ENCODE peak calls at places on chromosomes 2 and 18, in six cellular contexts. One of them, this sample, is unnamed.

GRCh38 chr18:76765649-76766048 is 56.7 kb upstream of the ZNF236 start:
- DNase-seq in K562: no peak
- DNase-seq in sigmoid colon: no peak
- DNase-seq in breast epithelium: no peak
- DNase-seq in SK-N-SH: no peak
- DNase-seq in HCT116: no peak
- DNase-seq in this sample: no peak

GRCh38 chr18:77207540-77207939 is 42.1 kb upstream of the GALR1 start:
- DNase-seq in K562: no peak
- DNase-seq in sigmoid colon: peak; percentile 87
- DNase-seq in breast epithelium: peak; percentile 54
- DNase-seq in SK-N-SH: peak; percentile 64
- DNase-seq in HCT116: peak; percentile 51
- DNase-seq in this sample: peak; percentile 56

GRCh38 chr2:45008296-45009129 is 739 bp downstream of the SIX2 start:
- DNase-seq in K562: no peak
- DNase-seq in sigmoid colon: no peak
- DNase-seq in breast epithelium: no peak
- DNase-seq in SK-N-SH: peak; percentile 36
- DNase-seq in HCT116: no peak
- DNase-seq in this sample: peak; percentile 36

GRCh38 chr2:169690958-169691357 is 3.2 kb downstream of the CFAP210 start:
- DNase-seq in K562: no peak
- DNase-seq in sigmoid colon: no peak
- DNase-seq in breast epithelium: no peak
- DNase-seq in SK-N-SH: no peak
- DNase-seq in HCT116: no peak
- DNase-seq in this sample: no peak

GRCh38 chr2:149431337-149431736 is 101.0 kb downstream of the LYPD6 start:
- DNase-seq in K562: no peak
- DNase-seq in sigmoid colon: no peak
- DNase-seq in breast epithelium: no peak
- DNase-seq in SK-N-SH: no peak
- DNase-seq in HCT116: no peak
- DNase-seq in this sample: no peak

GRCh38 chr18:36130039-36130831 is 536 bp downstream of the ELP2 start:
- DNase-seq in K562: peak; percentile 21
- DNase-seq in sigmoid colon: no peak
- DNase-seq in breast epithelium: no peak
- DNase-seq in SK-N-SH: peak; percentile 22
- DNase-seq in HCT116: no peak
- DNase-seq in this sample: no peak

GRCh38 chr2:174495365-174496012 is 8.7 kb upstream of the GPR155 start:
- DNase-seq in K562: no peak
- DNase-seq in sigmoid colon: no peak
- DNase-seq in breast epithelium: no peak
- DNase-seq in SK-N-SH: no peak
- DNase-seq in HCT116: no peak
- DNase-seq in this sample: no peak

GRCh38 chr18:6207119-6207518 is 207.6 kb downstream of the L3MBTL4 start:
- DNase-seq in K562: no peak
- DNase-seq in sigmoid colon: no peak
- DNase-seq in breast epithelium: no peak
- DNase-seq in SK-N-SH: no peak
- DNase-seq in HCT116: no peak
- DNase-seq in this sample: peak; percentile 55

GRCh38 chr2:24363306-24363705 is 3.0 kb upstream of the ITSN2 start:
- DNase-seq in K562: no peak
- DNase-seq in sigmoid colon: no peak
- DNase-seq in breast epithelium: no peak
- DNase-seq in SK-N-SH: no peak
- DNase-seq in HCT116: no peak
- DNase-seq in this sample: no peak

GRCh38 chr2:164314148-164314547 is 307.1 kb downstream of the GRB14 start:
- DNase-seq in K562: no peak
- DNase-seq in sigmoid colon: no peak
- DNase-seq in breast epithelium: no peak
- DNase-seq in SK-N-SH: no peak
- DNase-seq in HCT116: no peak
- DNase-seq in this sample: no peak

GRCh38 chr2:108574332-108574731 is 40.1 kb downstream of the LIMS1 start:
- DNase-seq in K562: no peak
- DNase-seq in sigmoid colon: no peak
- DNase-seq in breast epithelium: no peak
- DNase-seq in SK-N-SH: no peak
- DNase-seq in HCT116: no peak
- DNase-seq in this sample: no peak

GRCh38 chr2:118847447-118848172 is at the start of gene EN1:
- DNase-seq in K562: peak; percentile 90
- DNase-seq in sigmoid colon: no peak
- DNase-seq in breast epithelium: no peak
- DNase-seq in SK-N-SH: peak; percentile 61
- DNase-seq in HCT116: no peak
- DNase-seq in this sample: no peak

GRCh38 chr18:61896767-61897166 is 4.0 kb upstream of the RNF152 start:
- DNase-seq in K562: no peak
- DNase-seq in sigmoid colon: peak; percentile 90
- DNase-seq in breast epithelium: peak; percentile 85
- DNase-seq in SK-N-SH: peak; percentile 65
- DNase-seq in HCT116: no peak
- DNase-seq in this sample: no peak

GRCh38 chr2:102050854-102051391 is 59.2 kb downstream of the IL1R2 start:
- DNase-seq in K562: peak; percentile 61
- DNase-seq in sigmoid colon: peak; percentile 97
- DNase-seq in breast epithelium: peak; percentile 82
- DNase-seq in SK-N-SH: no peak
- DNase-seq in HCT116: no peak
- DNase-seq in this sample: peak; percentile 66

GRCh38 chr2:141590620-141591019 is 540.2 kb downstream of the LRP1B start:
- DNase-seq in K562: no peak
- DNase-seq in sigmoid colon: no peak
- DNase-seq in breast epithelium: no peak
- DNase-seq in SK-N-SH: no peak
- DNase-seq in HCT116: no peak
- DNase-seq in this sample: no peak

GRCh38 chr18:75212626-75213110 is 2.1 kb downstream of the TSHZ1 start:
- DNase-seq in K562: no peak
- DNase-seq in sigmoid colon: no peak
- DNase-seq in breast epithelium: no peak
- DNase-seq in SK-N-SH: no peak
- DNase-seq in HCT116: no peak
- DNase-seq in this sample: no peak

GRCh38 chr18:56233595-56233994 is 404.8 kb downstream of the TXNL1 start:
- DNase-seq in K562: no peak
- DNase-seq in sigmoid colon: peak; percentile 66
- DNase-seq in breast epithelium: no peak
- DNase-seq in SK-N-SH: no peak
- DNase-seq in HCT116: no peak
- DNase-seq in this sample: no peak

GRCh38 chr18:31102020-31102684 is at the start of gene DSC2:
- DNase-seq in K562: peak; percentile 39
- DNase-seq in sigmoid colon: no peak
- DNase-seq in breast epithelium: peak; percentile 47
- DNase-seq in SK-N-SH: peak; percentile 15
- DNase-seq in HCT116: no peak
- DNase-seq in this sample: peak; percentile 61

GRCh38 chr2:234951386-234952269 is at the start of gene SH3BP4:
- DNase-seq in K562: peak; percentile 81
- DNase-seq in sigmoid colon: peak; percentile 86
- DNase-seq in breast epithelium: peak; percentile 73
- DNase-seq in SK-N-SH: peak; percentile 99
- DNase-seq in HCT116: no peak
- DNase-seq in this sample: peak; percentile 88

GRCh38 chr18:45854036-45854586 is 28.6 kb downstream of the SIGLEC15 start:
- DNase-seq in K562: no peak
- DNase-seq in sigmoid colon: no peak
- DNase-seq in breast epithelium: no peak
- DNase-seq in SK-N-SH: no peak
- DNase-seq in HCT116: no peak
- DNase-seq in this sample: no peak

GRCh38 chr2:62270728-62271127 is 74.8 kb downstream of the B3GNT2 start:
- DNase-seq in K562: no peak
- DNase-seq in sigmoid colon: peak; percentile 81
- DNase-seq in breast epithelium: peak; percentile 35
- DNase-seq in SK-N-SH: peak; percentile 49
- DNase-seq in HCT116: no peak
- DNase-seq in this sample: peak; percentile 81

GRCh38 chr2:28568533-28568932 is 72.7 kb downstream of the PLB1 start:
- DNase-seq in K562: no peak
- DNase-seq in sigmoid colon: no peak
- DNase-seq in breast epithelium: no peak
- DNase-seq in SK-N-SH: no peak
- DNase-seq in HCT116: no peak
- DNase-seq in this sample: no peak

GRCh38 chr2:28565033-28565432 is 69.2 kb downstream of the PLB1 start:
- DNase-seq in K562: no peak
- DNase-seq in sigmoid colon: peak; percentile 58
- DNase-seq in breast epithelium: no peak
- DNase-seq in SK-N-SH: no peak
- DNase-seq in HCT116: no peak
- DNase-seq in this sample: no peak

GRCh38 chr2:28565720-28566295 is 69.9 kb downstream of the PLB1 start:
- DNase-seq in K562: no peak
- DNase-seq in sigmoid colon: peak; percentile 59
- DNase-seq in breast epithelium: peak; percentile 89
- DNase-seq in SK-N-SH: no peak
- DNase-seq in HCT116: no peak
- DNase-seq in this sample: no peak

GRCh38 chr2:28567076-28567471 is 71.2 kb downstream of the PLB1 start:
- DNase-seq in K562: no peak
- DNase-seq in sigmoid colon: peak; percentile 61
- DNase-seq in breast epithelium: peak; percentile 30
- DNase-seq in SK-N-SH: peak; percentile 71
- DNase-seq in HCT116: no peak
- DNase-seq in this sample: no peak

GRCh38 chr2:28566441-28567075 is 70.7 kb downstream of the PLB1 start:
- DNase-seq in K562: peak; percentile 97
- DNase-seq in sigmoid colon: peak; percentile 91
- DNase-seq in breast epithelium: peak; percentile 72
- DNase-seq in SK-N-SH: peak; percentile 98
- DNase-seq in HCT116: peak; percentile 60
- DNase-seq in this sample: peak; percentile 88
- TF ChIP-seq POLR2AphosphoS5 in K562: no peak
- TF ChIP-seq POLR2AphosphoS5 in sigmoid colon: no peak
- TF ChIP-seq POLR2AphosphoS5 in breast epithelium: peak; percentile 25
- TF ChIP-seq POLR2AphosphoS5 in SK-N-SH: peak; percentile 17
- TF ChIP-seq POLR2AphosphoS5 in HCT116: no peak
- TF ChIP-seq POLR2AphosphoS5 in this sample: peak; percentile 82

GRCh38 chr2:106147159-106147558 is 46.9 kb downstream of the UXS1 start:
- DNase-seq in K562: no peak
- DNase-seq in sigmoid colon: no peak
- DNase-seq in breast epithelium: no peak
- DNase-seq in SK-N-SH: no peak
- DNase-seq in HCT116: no peak
- DNase-seq in this sample: no peak
- TF ChIP-seq POLR2AphosphoS5 in K562: no peak
- TF ChIP-seq POLR2AphosphoS5 in sigmoid colon: no peak
- TF ChIP-seq POLR2AphosphoS5 in breast epithelium: no peak
- TF ChIP-seq POLR2AphosphoS5 in SK-N-SH: no peak
- TF ChIP-seq POLR2AphosphoS5 in HCT116: no peak
- TF ChIP-seq POLR2AphosphoS5 in this sample: no peak

DNA sequence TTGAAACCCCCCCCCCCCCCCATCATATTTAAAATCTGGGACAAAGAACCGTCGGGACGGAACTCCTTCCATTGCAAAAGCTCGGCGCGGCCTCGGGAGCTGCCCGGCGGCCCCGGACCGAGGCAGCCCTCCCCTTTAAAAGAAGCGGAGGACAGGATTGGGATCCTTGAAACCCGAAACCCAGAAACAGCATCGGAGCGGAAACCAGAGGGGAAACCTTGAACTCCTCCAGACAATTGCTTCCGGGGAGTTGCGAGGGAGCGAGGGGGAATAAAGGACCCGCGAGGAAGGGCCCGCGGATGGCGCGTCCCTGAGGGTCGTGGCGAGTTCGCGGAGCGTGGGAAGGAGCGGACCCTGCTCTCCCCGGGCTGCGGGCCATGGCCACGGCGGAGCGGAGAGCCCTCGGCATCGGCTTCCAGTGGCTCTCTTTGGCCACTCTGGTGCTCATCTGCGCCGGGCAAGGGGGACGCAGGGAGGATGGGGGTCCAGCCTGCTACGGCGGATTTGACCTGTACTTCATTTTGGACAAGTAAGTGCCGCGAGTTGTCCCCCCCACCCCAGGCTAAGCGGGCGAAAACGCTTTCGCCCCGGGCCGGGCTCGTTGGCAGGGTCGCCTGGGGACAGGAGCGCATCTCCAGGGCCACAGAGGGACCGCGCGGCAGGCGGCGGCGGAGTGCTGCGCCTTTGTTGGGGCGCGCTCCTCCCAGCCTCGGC is at the start of gene ANTXR1:
- DNase-seq in K562: no peak
- DNase-seq in sigmoid colon: peak; percentile 84
- DNase-seq in breast epithelium: peak; percentile 41
- DNase-seq in SK-N-SH: peak; percentile 87
- DNase-seq in HCT116: peak; percentile 53
- DNase-seq in this sample: peak; percentile 34
- TF ChIP-seq POLR2AphosphoS5 in K562: no peak
- TF ChIP-seq POLR2AphosphoS5 in sigmoid colon: peak; percentile 43
- TF ChIP-seq POLR2AphosphoS5 in breast epithelium: no peak
- TF ChIP-seq POLR2AphosphoS5 in SK-N-SH: peak; percentile 88
- TF ChIP-seq POLR2AphosphoS5 in HCT116: peak; percentile 74
- TF ChIP-seq POLR2AphosphoS5 in this sample: no peak

GRCh38 chr2:28642796-28643195 is 108.8 kb upstream of the PPP1CB start:
- DNase-seq in K562: no peak
- DNase-seq in sigmoid colon: peak; percentile 63
- DNase-seq in breast epithelium: no peak
- DNase-seq in SK-N-SH: no peak
- DNase-seq in HCT116: no peak
- DNase-seq in this sample: no peak

GRCh38 chr2:28644760-28645159 is 106.9 kb upstream of the PPP1CB start:
- DNase-seq in K562: no peak
- DNase-seq in sigmoid colon: peak; percentile 65
- DNase-seq in breast epithelium: no peak
- DNase-seq in SK-N-SH: no peak
- DNase-seq in HCT116: no peak
- DNase-seq in this sample: no peak

GRCh38 chr2:28643911-28644334 is 107.7 kb upstream of the PPP1CB start:
- DNase-seq in K562: no peak
- DNase-seq in sigmoid colon: peak; percentile 73
- DNase-seq in breast epithelium: no peak
- DNase-seq in SK-N-SH: peak; percentile 43
- DNase-seq in HCT116: no peak
- DNase-seq in this sample: peak; percentile 48

GRCh38 chr2:28645553-28645952 is 106.1 kb upstream of the PPP1CB start:
- DNase-seq in K562: no peak
- DNase-seq in sigmoid colon: no peak
- DNase-seq in breast epithelium: no peak
- DNase-seq in SK-N-SH: no peak
- DNase-seq in HCT116: no peak
- DNase-seq in this sample: no peak

DNA sequence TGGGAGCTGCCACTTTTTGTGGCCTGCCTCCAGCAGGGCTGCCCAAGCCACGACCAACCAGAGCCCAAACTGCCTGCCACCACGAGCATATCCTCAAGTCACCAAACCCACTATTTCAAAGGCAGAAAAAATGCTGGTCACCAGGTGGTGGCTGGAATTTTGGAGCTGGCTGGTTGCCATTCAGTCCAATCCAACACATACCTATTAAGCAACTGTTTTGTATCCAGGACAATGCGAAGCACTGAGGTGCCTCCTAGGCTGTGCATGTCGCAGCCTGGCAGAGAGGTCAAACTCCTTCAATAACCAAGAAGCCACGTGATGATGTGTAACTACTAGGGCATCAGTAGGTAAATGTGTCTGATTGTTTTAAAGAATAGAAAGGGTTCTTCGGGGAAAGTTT is 108.3 kb upstream of the PPP1CB start:
- DNase-seq in K562: no peak
- DNase-seq in sigmoid colon: peak; percentile 71
- DNase-seq in breast epithelium: peak; percentile 91
- DNase-seq in SK-N-SH: no peak
- DNase-seq in HCT116: no peak
- DNase-seq in this sample: peak; percentile 54
- TF ChIP-seq POLR2AphosphoS5 in K562: no peak
- TF ChIP-seq POLR2AphosphoS5 in sigmoid colon: no peak
- TF ChIP-seq POLR2AphosphoS5 in breast epithelium: peak; percentile 59
- TF ChIP-seq POLR2AphosphoS5 in SK-N-SH: no peak
- TF ChIP-seq POLR2AphosphoS5 in HCT116: no peak
- TF ChIP-seq POLR2AphosphoS5 in this sample: no peak